ENCODE peak calls at places on chromosomes 12 and 14, in nine cellular contexts. F is GM23248; O is thoracic aorta; A is lung; I is neuronal stem cell; Q is BE2C; W is mucosa of descending colon; Z is CD4-positive, CD25-positive, alpha-beta regulatory T cell; B is CD8-positive, alpha-beta T cell. V is an unnamed sample. For H3K36me3, the result is how much of the 10 kb centered on the place peaks cover.

GRCh38 chr14:65772901-65773574 is 360.5 kb downstream of the FUT8 start:
- DNase-seq in F (no peak), O (no peak), A (no peak), I (no peak), Q (no peak), W (peak), Z (no peak), B (no peak), V (no peak)

GRCh38 chr12:122368361-122369073 is 54.0 kb downstream of the CLIP1 start:
- DNase-seq in F (peak), O (no peak), A (no peak), I (no peak), Q (no peak), W (peak), Z (no peak), B (no peak), V (peak)

GRCh38 chr12:26177303-26177702 is 18.1 kb upstream of the SSPN start:
- DNase-seq in F (no peak), O (no peak), A (no peak), I (no peak), Q (no peak), W (peak), Z (no peak), B (no peak), V (no peak)

GRCh38 chr14:45065540-45065939 is 18.4 kb upstream of the PRPF39 start:
- DNase-seq in F (no peak), O (no peak), A (no peak), I (no peak), Q (no peak), W (no peak), Z (no peak), B (no peak), V (no peak)

GRCh38 chr12:52838871-52839446 is 4.8 kb upstream of the KRT79 start:
- DNase-seq in F (no peak), O (no peak), A (no peak), I (no peak), Q (no peak), W (no peak), Z (no peak), B (no peak), V (no peak)

GRCh38 chr12:89370411-89370810 is 18.1 kb upstream of the DUSP6 start:
- DNase-seq in F (peak), O (no peak), A (no peak), I (no peak), Q (no peak), W (peak), Z (no peak), B (no peak), V (no peak)

GRCh38 chr14:76948213-76948947 is 80.1 kb downstream of the IRF2BPL start:
- DNase-seq in F (no peak), O (no peak), A (no peak), I (no peak), Q (no peak), W (peak), Z (no peak), B (no peak), V (peak)

GRCh38 chr12:92796650-92797049 is 93.9 kb downstream of the PLEKHG7 start:
- DNase-seq in F (peak), O (no peak), A (no peak), I (no peak), Q (no peak), W (no peak), Z (no peak), B (no peak), V (no peak)

GRCh38 chr12:81759215-81759991 is at the start of gene PPFIA2:
- DNase-seq in F (peak), O (no peak), A (no peak), I (peak), Q (no peak), W (peak), Z (no peak), B (no peak), V (peak)

GRCh38 chr12:66405395-66405794 is 103.1 kb downstream of the HELB start:
- DNase-seq in F (peak), O (no peak), A (no peak), I (no peak), Q (no peak), W (no peak), Z (no peak), B (no peak), V (no peak)

GRCh38 chr14:25053585-25053984 is 3.6 kb upstream of the STXBP6 start:
- DNase-seq in F (no peak), O (no peak), A (no peak), I (no peak), Q (no peak), W (no peak), Z (no peak), B (no peak), V (no peak)
- H3K36me3 ChIP-seq in F (under half), O (under half), A (under half), I (under half), Q (under half), W (under half), Z (under half), B (under half), V (under half)

GRCh38 chr12:57491393-57492280 is 3.8 kb downstream of the MARS1 start:
- DNase-seq in F (peak), O (no peak), A (no peak), I (no peak), Q (no peak), W (no peak), Z (peak), B (no peak), V (no peak)

GRCh38 chr12:57500213-57500612 is 12.3 kb downstream of the MARS1 start:
- DNase-seq in F (no peak), O (no peak), A (no peak), I (no peak), Q (no peak), W (no peak), Z (no peak), B (no peak), V (no peak)

GRCh38 chr12:57498143-57498524 is 10.3 kb downstream of the MARS1 start:
- DNase-seq in F (no peak), O (no peak), A (no peak), I (no peak), Q (no peak), W (no peak), Z (no peak), B (no peak), V (peak)

GRCh38 chr12:57497223-57498142 is 9.6 kb downstream of the MARS1 start:
- DNase-seq in F (no peak), O (no peak), A (no peak), I (no peak), Q (no peak), W (no peak), Z (no peak), B (no peak), V (no peak)

DNA sequence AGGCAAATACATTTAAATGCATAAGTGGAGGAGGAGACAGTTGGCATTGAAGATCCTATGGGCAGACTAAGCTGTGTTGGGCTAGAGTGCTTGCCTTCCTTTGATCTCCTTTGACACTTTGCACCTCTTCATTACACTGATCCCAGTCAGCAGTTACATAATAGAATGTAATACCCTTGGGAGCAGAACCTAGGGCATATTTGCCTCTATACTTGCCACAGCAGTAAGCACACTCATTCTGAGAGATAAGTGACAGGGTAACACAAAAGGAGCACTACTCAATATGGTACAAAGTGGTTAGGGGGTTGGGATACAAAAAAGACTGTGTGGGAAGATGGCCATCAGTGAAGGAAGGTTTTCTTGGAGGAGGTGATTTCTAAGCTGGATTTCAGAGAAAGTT is 9.0 kb downstream of the MARS1 start:
- DNase-seq in F (no peak), O (no peak), A (no peak), I (no peak), Q (no peak), W (no peak), Z (no peak), B (no peak), V (no peak)
- H3K36me3 ChIP-seq in F (half or more), O (half or more), A (under half), I (half or more), Q (half or more), W (under half), Z (under half), B (under half), V (half or more)

GRCh38 chr12:9661720-9662119 is 7.8 kb upstream of the CLEC2D start:
- DNase-seq in F (no peak), O (no peak), A (no peak), I (no peak), Q (no peak), W (no peak), Z (no peak), B (no peak), V (no peak)
- H3K36me3 ChIP-seq in F (under half), O (under half), A (under half), I (half or more), Q (under half), W (under half), Z (half or more), B (under half), V (half or more)

GRCh38 chr12:4289334-4289878 is 15.8 kb downstream of the CCND2 start:
- DNase-seq in F (no peak), O (no peak), A (no peak), I (no peak), Q (no peak), W (no peak), Z (no peak), B (no peak), V (peak)
- H3K36me3 ChIP-seq in F (under half), O (under half), A (under half), I (half or more), Q (under half), W (under half), Z (half or more), B (half or more), V (half or more)

GRCh38 chr12:101857043-101857558 is 20.3 kb upstream of the DRAM1 start:
- DNase-seq in F (peak), O (no peak), A (no peak), I (no peak), Q (no peak), W (no peak), Z (no peak), B (no peak), V (no peak)
- H3K36me3 ChIP-seq in F (under half), O (under half), A (under half), I (under half), Q (under half), W (under half), Z (under half), B (under half), V (under half)

DNA sequence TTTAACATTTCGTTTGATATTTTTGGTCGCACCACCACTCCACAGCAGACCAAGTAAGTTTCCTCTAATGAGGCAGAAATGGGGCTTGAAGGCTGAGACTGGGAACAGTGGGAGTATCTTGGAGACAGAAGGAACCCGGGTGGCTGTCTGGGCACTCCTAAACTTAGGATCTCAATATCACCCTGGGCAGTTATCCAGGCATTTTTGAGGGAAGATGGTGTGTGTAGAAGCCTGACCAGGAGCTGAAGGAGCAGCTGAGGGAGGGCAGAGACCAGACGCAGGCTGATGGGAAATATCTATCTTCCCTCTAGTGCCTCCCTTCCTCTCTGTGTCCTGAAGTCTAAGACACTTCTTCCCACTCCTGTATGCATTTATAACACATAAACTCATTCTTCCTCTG is 10.7 kb downstream of the MARS1 start:
- DNase-seq in F (no peak), O (no peak), A (no peak), I (no peak), Q (no peak), W (no peak), Z (no peak), B (no peak), V (no peak)
- H3K36me3 ChIP-seq in F (half or more), O (under half), A (under half), I (half or more), Q (half or more), W (under half), Z (under half), B (under half), V (half or more)

DNA sequence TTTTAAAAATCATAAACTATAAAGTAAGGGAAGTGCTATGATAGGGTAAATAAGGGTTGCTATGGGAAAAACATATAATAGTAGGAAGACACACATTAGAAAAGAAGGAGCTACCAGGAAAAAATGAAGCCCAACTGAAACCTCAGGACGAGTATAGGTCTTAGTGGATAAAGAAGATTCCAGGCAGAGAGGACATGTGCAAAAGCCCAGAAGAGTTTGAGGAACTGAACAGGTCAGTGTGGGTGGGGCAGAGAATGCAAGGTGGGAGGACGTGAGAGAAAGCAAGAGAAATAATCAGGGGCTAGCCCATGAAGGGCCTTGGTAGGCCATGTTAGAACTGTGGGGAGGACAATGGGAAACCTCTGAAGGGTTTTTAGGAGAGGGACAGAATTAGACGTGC is 109.5 kb downstream of the DENND5B start:
- DNase-seq in F (no peak), O (no peak), A (no peak), I (no peak), Q (no peak), W (no peak), Z (no peak), B (no peak), V (no peak)
- H3K36me3 ChIP-seq in F (under half), O (under half), A (under half), I (under half), Q (under half), W (under half), Z (under half), B (under half), V (under half)